ENCODE peak calls at places on chromosomes 5 and 9, in five cellular contexts. R is sigmoid colon; L is adrenal gland; Q is SK-N-SH; W is CD8-positive, alpha-beta memory T cell. E is an unnamed sample. For H3K27me3, the result is how much of the 10 kb centered on the place peaks cover.

GRCh38 chr9:115191667-115192066 is 73.7 kb upstream of the TNC start:
- DNase-seq in R (no peak), L (no peak), Q (no peak), W (no peak), E (no peak)

GRCh38 chr9:28037968-28038367 is 464.7 kb upstream of the C9orf72 start:
- DNase-seq in R (no peak), L (no peak), Q (no peak), W (no peak), E (no peak)

GRCh38 chr5:173864126-173865075 is 23.7 kb upstream of the CPEB4 start:
- DNase-seq in R (no peak), L (no peak), Q (no peak), W (no peak), E (peak)

GRCh38 chr5:25553082-25553481 is 908.3 kb upstream of the CDH10 start:
- DNase-seq in R (no peak), L (no peak), Q (no peak), W (no peak), E (no peak)

GRCh38 chr9:18490591-18491370 is 16.8 kb downstream of the ADAMTSL1 start:
- DNase-seq in R (no peak), L (no peak), Q (no peak), W (no peak), E (no peak)

GRCh38 chr9:38389313-38389712 is 3.2 kb upstream of the ALDH1B1 start:
- DNase-seq in R (peak), L (no peak), Q (no peak), W (no peak), E (no peak)

GRCh38 chr9:3954950-3955670 is 344.8 kb downstream of the GLIS3 start:
- DNase-seq in R (no peak), L (peak), Q (no peak), W (no peak), E (no peak)

GRCh38 chr5:139296198-139296597 is 2.7 kb downstream of the MATR3 start:
- DNase-seq in R (no peak), L (no peak), Q (no peak), W (no peak), E (no peak)

GRCh38 chr9:91243029-91243428 is 118.7 kb downstream of the AUH start:
- DNase-seq in R (no peak), L (no peak), Q (no peak), W (no peak), E (no peak)

GRCh38 chr9:91241909-91242308 is 119.8 kb downstream of the AUH start:
- DNase-seq in R (no peak), L (no peak), Q (no peak), W (no peak), E (no peak)

GRCh38 chr9:91245432-91246313 is 116.0 kb downstream of the AUH start:
- DNase-seq in R (no peak), L (no peak), Q (no peak), W (no peak), E (no peak)

GRCh38 chr9:91239367-91240111 is 122.2 kb downstream of the AUH start:
- DNase-seq in R (no peak), L (no peak), Q (no peak), W (no peak), E (no peak)

GRCh38 chr9:91240596-91240995 is 121.1 kb downstream of the AUH start:
- DNase-seq in R (no peak), L (no peak), Q (no peak), W (no peak), E (no peak)
- H3K27me3 ChIP-seq in R (under half), L (under half), Q (under half), W (under half), E (under half)

GRCh38 chr5:35172526-35172925 is 57.8 kb downstream of the PRLR start:
- DNase-seq in R (no peak), L (no peak), Q (no peak), W (no peak), E (no peak)
- H3K4me3 ChIP-seq in R (no peak), L (no peak), Q (no peak), W (no peak), E (no peak)

DNA sequence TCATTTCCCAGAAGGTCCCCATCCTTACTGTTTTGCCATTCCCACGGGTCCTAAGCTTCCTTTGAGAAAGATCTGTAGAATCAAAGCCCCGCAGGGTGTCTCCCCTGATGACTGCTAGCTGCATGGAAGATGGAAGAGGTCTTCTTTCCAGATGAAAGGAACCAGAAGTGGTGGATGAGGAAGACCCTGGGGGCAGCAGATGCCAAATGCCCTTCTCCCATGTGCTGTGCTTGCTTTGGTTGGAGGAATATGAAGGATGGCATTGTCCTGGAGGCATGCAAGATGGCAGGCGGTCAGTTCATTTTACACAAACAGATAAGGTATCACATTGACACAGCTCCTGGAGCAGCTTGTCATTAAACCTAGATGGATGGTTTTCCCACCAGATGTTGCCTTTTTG is 25.8 kb upstream of the CER1 start:
- DNase-seq in R (no peak), L (no peak), Q (no peak), W (no peak), E (no peak)
- H3K27me3 ChIP-seq in R (under half), L (under half), Q (under half), W (under half), E (under half)

GRCh38 chr9:113219186-113219936 is 1.7 kb downstream of the FKBP15 start:
- DNase-seq in R (no peak), L (no peak), Q (no peak), W (no peak), E (no peak)
- H3K4me3 ChIP-seq in R (no peak), L (no peak), Q (peak), W (peak), E (peak)

GRCh38 chr9:89048611-89049010 is 57.3 kb downstream of the S1PR3 start:
- DNase-seq in R (no peak), L (no peak), Q (no peak), W (no peak), E (no peak)

GRCh38 chr9:89042984-89043383 is 51.7 kb downstream of the S1PR3 start:
- DNase-seq in R (no peak), L (no peak), Q (no peak), W (no peak), E (no peak)

GRCh38 chr9:89047667-89048066 is 56.4 kb downstream of the S1PR3 start:
- DNase-seq in R (no peak), L (no peak), Q (no peak), W (no peak), E (no peak)

GRCh38 chr9:89046832-89047231 is 55.6 kb downstream of the S1PR3 start:
- DNase-seq in R (no peak), L (no peak), Q (no peak), W (no peak), E (no peak)

DNA sequence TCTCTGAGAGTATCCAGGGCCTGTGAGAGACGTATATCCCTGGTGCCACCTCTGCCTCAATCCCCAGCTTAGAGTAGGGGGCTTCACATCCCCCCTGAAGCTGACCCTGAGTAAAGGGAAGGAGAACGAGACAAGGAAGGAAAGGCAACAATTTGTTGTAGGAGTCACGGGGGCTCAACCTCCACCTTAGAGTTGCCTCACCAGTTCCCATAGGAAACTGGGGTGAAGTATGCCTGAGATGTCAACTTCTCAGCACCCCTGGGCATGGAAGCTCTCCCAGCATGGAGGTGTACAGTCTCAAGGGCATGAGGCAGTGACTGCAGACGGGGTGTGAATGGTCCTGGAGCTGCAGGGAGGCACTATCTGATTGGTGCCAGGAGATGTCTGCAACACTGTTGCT is 53.6 kb downstream of the S1PR3 start:
- DNase-seq in R (no peak), L (no peak), Q (no peak), W (no peak), E (no peak)
- H3K27me3 ChIP-seq in R (under half), L (under half), Q (under half), W (under half), E (under half)

GRCh38 chr9:127779136-127779981 is 893 bp upstream of the SH2D3C start:
- DNase-seq in R (no peak), L (no peak), Q (peak), W (peak), E (no peak)
- H3K4me3 ChIP-seq in R (no peak), L (no peak), Q (no peak), W (peak), E (peak)

DNA sequence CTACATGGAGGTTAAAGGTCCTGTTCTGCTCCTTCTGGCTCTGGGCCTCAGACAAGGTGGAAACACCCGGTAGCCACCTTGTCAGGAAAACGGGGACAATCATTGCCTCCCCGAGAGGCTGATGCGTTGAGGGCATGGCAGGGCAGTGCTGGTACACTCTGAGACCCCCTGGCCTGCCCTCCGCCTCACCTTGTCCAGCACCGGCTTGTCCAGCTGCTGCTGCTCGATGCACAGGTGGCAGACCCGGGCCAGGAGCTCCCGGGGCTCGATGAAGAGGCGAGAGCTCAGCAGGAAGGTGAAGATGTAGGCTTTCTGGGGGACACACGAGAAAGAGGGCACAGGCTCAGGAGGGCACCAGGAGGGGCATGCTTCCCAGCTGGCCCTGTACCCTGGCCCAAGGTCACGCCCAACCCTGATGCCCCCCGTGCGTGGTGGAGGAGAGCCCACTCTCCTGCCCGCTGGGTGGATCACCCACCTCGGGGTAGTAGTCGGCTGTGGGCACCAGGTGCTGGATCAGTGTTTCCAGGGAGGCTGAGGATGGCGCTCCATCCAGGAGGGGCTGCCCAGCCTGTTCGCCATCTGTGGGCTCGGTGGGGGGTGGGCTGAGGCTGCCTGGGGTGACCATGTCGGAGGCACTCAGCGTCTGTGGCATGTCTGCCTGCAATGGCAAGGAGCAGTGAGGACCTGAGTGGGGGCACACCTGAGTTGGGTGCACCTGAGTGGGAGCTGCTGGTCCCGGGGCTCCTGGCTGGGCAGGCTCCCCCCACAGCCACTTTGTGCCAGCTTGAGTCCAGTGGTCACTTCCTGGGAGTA is 66.0 kb upstream of the RNF130 start:
- DNase-seq in R (peak), L (no peak), Q (no peak), W (no peak), E (no peak)
- H3K27me3 ChIP-seq in R (under half), L (under half), Q (under half), W (under half), E (half or more)

GRCh38 chr9:99137225-99137624 is 32.3 kb downstream of the TGFBR1 start:
- DNase-seq in R (no peak), L (no peak), Q (no peak), W (no peak), E (no peak)
- H3K4me3 ChIP-seq in R (no peak), L (no peak), Q (no peak), W (no peak), E (no peak)

GRCh38 chr5:181050016-181050415 is 9.9 kb downstream of the BTNL9 start:
- DNase-seq in R (no peak), L (no peak), Q (no peak), W (no peak), E (no peak)
- H3K27me3 ChIP-seq in R (under half), L (under half), Q (half or more), W (under half), E (half or more)